ENCODE peak calls at places on chromosomes 11 and 22, in five cellular contexts. Z, K, G, L and Q are unnamed samples.

GRCh38 chr11:50214376-50214775 is 181.7 kb downstream of the OR4C45 start:
- DNase-seq in K (no peak), L (no peak), Z (no peak), G (no peak), Q (no peak)

GRCh38 chr11:2769779-2770555 is 70.2 kb upstream of the KCNQ1OT1 start:
- DNase-seq in L (no peak), K (peak), G (no peak), Z (no peak), Q (no peak)

GRCh38 chr11:2890466-2891241 is 5.1 kb upstream of the CDKN1C start:
- DNase-seq in Z (no peak), L (no peak), G (peak), K (no peak), Q (no peak)

GRCh38 chr11:726278-726915 is 20.4 kb downstream of the EPS8L2 start:
- DNase-seq in K (no peak), G (peak), L (no peak), Z (peak), Q (peak)

GRCh38 chr11:75195164-75195962 is 44.5 kb downstream of the SLCO2B1 start:
- DNase-seq in L (no peak), K (no peak), Z (no peak), G (no peak), Q (peak)

GRCh38 chr11:44133335-44133946 is 38.0 kb downstream of the EXT2 start:
- DNase-seq in L (peak), G (peak), K (no peak), Z (peak), Q (peak)

GRCh38 chr22:24474221-24474620 is 20.9 kb upstream of the UPB1 start:
- DNase-seq in Z (no peak), L (peak), K (no peak), G (peak), Q (no peak)

GRCh38 chr11:30595929-30596328 is 9.8 kb upstream of the MPPED2 start:
- DNase-seq in Z (peak), L (no peak), G (no peak), K (no peak), Q (no peak)

GRCh38 chr22:26476705-26477340 is 6.8 kb downstream of the HPS4 start:
- DNase-seq in L (peak), K (no peak), Z (no peak), G (peak), Q (no peak)

GRCh38 chr22:30079952-30080533 is at the start of gene HORMAD2:
- DNase-seq in G (peak), K (peak), Z (peak), L (no peak), Q (no peak)

GRCh38 chr11:101862410-101863233 is 52.2 kb upstream of the CEP126 start:
- DNase-seq in Z (peak), K (peak), L (peak), G (peak), Q (peak)

GRCh38 chr11:13304655-13305340 is 27.2 kb downstream of the BMAL1 start:
- DNase-seq in K (no peak), L (no peak), Z (no peak), G (no peak), Q (no peak)

GRCh38 chr11:57458410-57459111 is 1.8 kb upstream of the RTN4RL2 start:
- DNase-seq in G (no peak), L (peak), K (peak), Z (peak), Q (peak)

GRCh38 chr22:26536762-26537134 is 24.5 kb upstream of the TFIP11 start:
- DNase-seq in Z (no peak), L (no peak), G (no peak), K (no peak), Q (no peak)

GRCh38 chr11:79304599-79305212 is 136.1 kb downstream of the TENM4 start:
- DNase-seq in L (no peak), K (no peak), Z (no peak), G (no peak), Q (no peak)

GRCh38 chr22:44325718-44326548 is 13.2 kb upstream of the SHISAL1 start:
- DNase-seq in K (no peak), L (peak), G (peak), Z (no peak), Q (peak)

GRCh38 chr22:23000657-23001439 is 69.5 kb upstream of the GNAZ start:
- DNase-seq in L (no peak), Z (no peak), K (no peak), G (no peak), Q (no peak)

GRCh38 chr11:32385998-32386397 is 49.3 kb downstream of the WT1 start:
- DNase-seq in Z (peak), K (peak), L (peak), G (peak), Q (peak)

GRCh38 chr11:128341280-128341679 is 246.1 kb downstream of the ETS1 start:
- DNase-seq in L (no peak), Z (no peak), K (no peak), G (no peak), Q (no peak)

GRCh38 chr11:76665172-76665571 is 5.4 kb downstream of the LRRC32 start:
- DNase-seq in G (no peak), L (no peak), Z (no peak), K (no peak), Q (peak)

GRCh38 chr11:103935219-103935618 is 101.2 kb upstream of the DDI1 start:
- DNase-seq in K (no peak), Z (no peak), L (no peak), G (no peak), Q (no peak)

GRCh38 chr22:41772198-41772597 is 28.3 kb upstream of the CCDC134 start:
- DNase-seq in L (no peak), G (no peak), Z (no peak), K (no peak), Q (no peak)

GRCh38 chr11:123438191-123438627 is 8.1 kb downstream of the GRAMD1B start:
- DNase-seq in K (no peak), Z (no peak), G (no peak), L (peak), Q (no peak)

GRCh38 chr22:48072777-48073176 is 1310.3 kb downstream of the TBC1D22A start:
- DNase-seq in G (no peak), K (no peak), L (no peak), Z (no peak), Q (no peak)

GRCh38 chr11:64074239-64074638 is 38.5 kb downstream of the FLRT1 start:
- DNase-seq in Z (no peak), G (no peak), L (peak), K (no peak), Q (no peak)

GRCh38 chr22:20169253-20169822 is 18.5 kb upstream of the CCDC188 start:
- DNase-seq in Z (no peak), L (no peak), G (no peak), K (no peak), Q (no peak)

GRCh38 chr11:93783767-93784151 is 323 bp upstream of the MED17 start:
- DNase-seq in Z (no peak), K (no peak), G (no peak), L (no peak), Q (peak)

GRCh38 chr11:125236072-125236825 is 71.7 kb downstream of the PKNOX2 start:
- DNase-seq in G (no peak), L (no peak), K (no peak), Z (no peak), Q (no peak)

GRCh38 chr22:42924436-42924835 is 67.4 kb upstream of the ARFGAP3 start:
- DNase-seq in Z (no peak), L (no peak), G (no peak), K (no peak), Q (no peak)

GRCh38 chr11:71481101-71481960 is 28.3 kb downstream of the NADSYN1 start:
- DNase-seq in L (no peak), K (no peak), Z (no peak), G (no peak), Q (no peak)

GRCh38 chr11:9092085-9092484 is 686 bp upstream of the SCUBE2 start:
- DNase-seq in G (no peak), K (no peak), Z (no peak), L (no peak), Q (no peak)